ENCODE peak calls at places on chromosomes 7 and 10, in nine cellular contexts. One of them, this sample, is unnamed.

GRCh38 chr10:71974489-71975011 is 10.4 kb downstream of the CHST3 start:
- DNase-seq in esophagus squamous epithelium: no peak
- DNase-seq in iPS-NIHi11: no peak
- DNase-seq in H9: no peak
- DNase-seq in activated T-cell treated with anti-CD3 and anti-CD28 coated beads, Interleukin-2, amount 50 U/mL, for 4 hours: peak
- DNase-seq in activated CD4-positive, alpha-beta T cell treated with anti-CD3 and anti-CD28 coated beads, Interleukin-2, amount 50 U/mL, for 4 hours: peak
- DNase-seq in A172: peak
- DNase-seq in NCI-H774: no peak
- DNase-seq in HCEC 1CT: peak
- DNase-seq in this sample: no peak

GRCh38 chr7:4774804-4775280 is 581 bp upstream of the AP5Z1 start:
- DNase-seq in esophagus squamous epithelium: no peak
- DNase-seq in iPS-NIHi11: no peak
- DNase-seq in H9: no peak
- DNase-seq in activated T-cell treated with anti-CD3 and anti-CD28 coated beads, Interleukin-2, amount 50 U/mL, for 4 hours: no peak
- DNase-seq in activated CD4-positive, alpha-beta T cell treated with anti-CD3 and anti-CD28 coated beads, Interleukin-2, amount 50 U/mL, for 4 hours: peak
- DNase-seq in A172: no peak
- DNase-seq in NCI-H774: no peak
- DNase-seq in HCEC 1CT: peak
- DNase-seq in this sample: no peak

GRCh38 chr10:110006358-110007170 is 1.2 kb upstream of the ADD3 start:
- DNase-seq in esophagus squamous epithelium: no peak
- DNase-seq in iPS-NIHi11: peak
- DNase-seq in H9: peak
- DNase-seq in activated T-cell treated with anti-CD3 and anti-CD28 coated beads, Interleukin-2, amount 50 U/mL, for 4 hours: peak
- DNase-seq in activated CD4-positive, alpha-beta T cell treated with anti-CD3 and anti-CD28 coated beads, Interleukin-2, amount 50 U/mL, for 4 hours: no peak
- DNase-seq in A172: peak
- DNase-seq in NCI-H774: no peak
- DNase-seq in HCEC 1CT: peak
- DNase-seq in this sample: peak

GRCh38 chr7:101138149-101138870 is 11.4 kb downstream of the SERPINE1 start:
- DNase-seq in esophagus squamous epithelium: peak
- DNase-seq in iPS-NIHi11: peak
- DNase-seq in H9: peak
- DNase-seq in activated T-cell treated with anti-CD3 and anti-CD28 coated beads, Interleukin-2, amount 50 U/mL, for 4 hours: peak
- DNase-seq in activated CD4-positive, alpha-beta T cell treated with anti-CD3 and anti-CD28 coated beads, Interleukin-2, amount 50 U/mL, for 4 hours: peak
- DNase-seq in A172: peak
- DNase-seq in NCI-H774: peak
- DNase-seq in HCEC 1CT: peak
- DNase-seq in this sample: peak

GRCh38 chr10:113576853-113577252 is 24.0 kb downstream of the HABP2 start:
- DNase-seq in esophagus squamous epithelium: no peak
- DNase-seq in iPS-NIHi11: peak
- DNase-seq in H9: no peak
- DNase-seq in activated T-cell treated with anti-CD3 and anti-CD28 coated beads, Interleukin-2, amount 50 U/mL, for 4 hours: no peak
- DNase-seq in activated CD4-positive, alpha-beta T cell treated with anti-CD3 and anti-CD28 coated beads, Interleukin-2, amount 50 U/mL, for 4 hours: no peak
- DNase-seq in A172: peak
- DNase-seq in NCI-H774: no peak
- DNase-seq in HCEC 1CT: no peak
- DNase-seq in this sample: no peak

GRCh38 chr7:23520582-23520981 is 11.2 kb downstream of the TRA2A start:
- DNase-seq in esophagus squamous epithelium: no peak
- DNase-seq in iPS-NIHi11: no peak
- DNase-seq in H9: no peak
- DNase-seq in activated T-cell treated with anti-CD3 and anti-CD28 coated beads, Interleukin-2, amount 50 U/mL, for 4 hours: no peak
- DNase-seq in activated CD4-positive, alpha-beta T cell treated with anti-CD3 and anti-CD28 coated beads, Interleukin-2, amount 50 U/mL, for 4 hours: no peak
- DNase-seq in A172: peak
- DNase-seq in NCI-H774: no peak
- DNase-seq in HCEC 1CT: no peak
- DNase-seq in this sample: no peak

GRCh38 chr10:16975188-16975587 is 154.4 kb downstream of the CUBN start:
- DNase-seq in esophagus squamous epithelium: no peak
- DNase-seq in iPS-NIHi11: no peak
- DNase-seq in H9: no peak
- DNase-seq in activated T-cell treated with anti-CD3 and anti-CD28 coated beads, Interleukin-2, amount 50 U/mL, for 4 hours: no peak
- DNase-seq in activated CD4-positive, alpha-beta T cell treated with anti-CD3 and anti-CD28 coated beads, Interleukin-2, amount 50 U/mL, for 4 hours: no peak
- DNase-seq in A172: no peak
- DNase-seq in NCI-H774: no peak
- DNase-seq in HCEC 1CT: no peak
- DNase-seq in this sample: no peak

GRCh38 chr7:98209166-98209920 is 1.9 kb upstream of the BHLHA15 start:
- DNase-seq in esophagus squamous epithelium: no peak
- DNase-seq in iPS-NIHi11: no peak
- DNase-seq in H9: no peak
- DNase-seq in activated T-cell treated with anti-CD3 and anti-CD28 coated beads, Interleukin-2, amount 50 U/mL, for 4 hours: no peak
- DNase-seq in activated CD4-positive, alpha-beta T cell treated with anti-CD3 and anti-CD28 coated beads, Interleukin-2, amount 50 U/mL, for 4 hours: no peak
- DNase-seq in A172: no peak
- DNase-seq in NCI-H774: no peak
- DNase-seq in HCEC 1CT: no peak
- DNase-seq in this sample: no peak

GRCh38 chr10:86497621-86498020 is 24.0 kb downstream of the WAPL start:
- DNase-seq in esophagus squamous epithelium: no peak
- DNase-seq in iPS-NIHi11: no peak
- DNase-seq in H9: no peak
- DNase-seq in activated T-cell treated with anti-CD3 and anti-CD28 coated beads, Interleukin-2, amount 50 U/mL, for 4 hours: no peak
- DNase-seq in activated CD4-positive, alpha-beta T cell treated with anti-CD3 and anti-CD28 coated beads, Interleukin-2, amount 50 U/mL, for 4 hours: no peak
- DNase-seq in A172: no peak
- DNase-seq in NCI-H774: no peak
- DNase-seq in HCEC 1CT: no peak
- DNase-seq in this sample: no peak

GRCh38 chr7:133854739-133855138 is 272.4 kb upstream of the LRGUK start:
- DNase-seq in esophagus squamous epithelium: no peak
- DNase-seq in iPS-NIHi11: no peak
- DNase-seq in H9: no peak
- DNase-seq in activated T-cell treated with anti-CD3 and anti-CD28 coated beads, Interleukin-2, amount 50 U/mL, for 4 hours: no peak
- DNase-seq in activated CD4-positive, alpha-beta T cell treated with anti-CD3 and anti-CD28 coated beads, Interleukin-2, amount 50 U/mL, for 4 hours: no peak
- DNase-seq in A172: peak
- DNase-seq in NCI-H774: peak
- DNase-seq in HCEC 1CT: peak
- DNase-seq in this sample: no peak